ENCODE peak calls at places on chromosomes 7 and 10, in six cellular contexts. M is heart left ventricle; J is CD8-positive, alpha-beta T cell; L is heart right ventricle; I is body of pancreas; R is ovary. C is an unnamed sample. For H3K9me3 and H3K4me1, the result is how much of the 10 kb centered on the place peaks cover.

GRCh38 chr7:26658698-26659084 is 205.7 kb downstream of the SKAP2 start:
- DNase-seq in L (no peak), M (no peak), R (no peak), I (no peak), J (no peak), C (no peak)

GRCh38 chr10:71621263-71621751 is 98.3 kb downstream of the C10orf105 start:
- DNase-seq in L (no peak), J (no peak), I (no peak), M (no peak), R (peak), C (no peak)

GRCh38 chr10:28089467-28089866 is 90.6 kb upstream of the ODAD2 start:
- DNase-seq in L (no peak), R (no peak), J (no peak), M (no peak), I (no peak), C (no peak)

GRCh38 chr7:137667633-137668387 is 179.0 kb downstream of the DGKI start:
- DNase-seq in J (no peak), R (no peak), I (no peak), L (no peak), M (no peak), C (no peak)

GRCh38 chr7:66778201-66778600 is 37.7 kb downstream of the RABGEF1 start:
- DNase-seq in J (no peak), I (no peak), M (no peak), R (no peak), L (no peak), C (no peak)

GRCh38 chr7:459584-460373 is 59.9 kb downstream of the PDGFA start:
- DNase-seq in I (no peak), L (no peak), J (no peak), M (no peak), R (no peak), C (no peak)

GRCh38 chr7:22730921-22731654 is 4.1 kb downstream of the IL6 start:
- DNase-seq in J (no peak), L (no peak), I (no peak), M (no peak), R (no peak), C (no peak)

GRCh38 chr7:157471259-157472125 is 134.7 kb downstream of the DNAJB6 start:
- DNase-seq in I (no peak), L (no peak), J (peak), R (no peak), M (no peak), C (no peak)

GRCh38 chr7:74187915-74188675 is 13.9 kb downstream of the EIF4H start:
- DNase-seq in L (no peak), J (no peak), I (no peak), M (no peak), R (peak), C (no peak)

GRCh38 chr10:15745748-15746147 is 26.0 kb upstream of the ITGA8 start:
- DNase-seq in R (no peak), M (peak), L (no peak), J (no peak), I (no peak), C (no peak)

GRCh38 chr7:2213551-2214215 is 19.1 kb downstream of the MAD1L1 start:
- DNase-seq in M (peak), I (no peak), J (no peak), L (peak), R (no peak), C (peak)

GRCh38 chr10:28400176-28400575 is 97.3 kb upstream of the MPP7 start:
- DNase-seq in M (no peak), R (no peak), J (no peak), L (no peak), I (no peak), C (peak)

GRCh38 chr7:3042861-3043489 is 692 bp downstream of the CARD11 start:
- DNase-seq in M (no peak), L (no peak), I (no peak), J (peak), R (no peak), C (peak)

GRCh38 chr7:115135769-115136410 is 214.0 kb downstream of the MDFIC start:
- DNase-seq in R (no peak), I (no peak), L (no peak), M (no peak), J (no peak), C (no peak)

GRCh38 chr10:3563298-3563697 is 221.7 kb downstream of the KLF6 start:
- DNase-seq in M (no peak), R (no peak), I (no peak), J (no peak), L (no peak), C (no peak)

GRCh38 chr7:7416031-7416968 is 119.4 kb downstream of the COL28A1 start:
- DNase-seq in M (no peak), J (no peak), R (no peak), I (peak), L (no peak), C (peak)

GRCh38 chr10:46520941-46521340 is 35.5 kb downstream of the GPRIN2 start:
- DNase-seq in L (no peak), M (peak), I (no peak), J (no peak), R (peak), C (peak)

GRCh38 chr10:103833731-103834365 is 21.5 kb downstream of the SH3PXD2A start:
- DNase-seq in R (peak), L (peak), J (no peak), M (peak), I (peak), C (peak)

GRCh38 chr7:69772699-69773436 is 174.6 kb downstream of the AUTS2 start:
- DNase-seq in L (no peak), J (no peak), R (no peak), M (no peak), I (no peak), C (no peak)

GRCh38 chr10:103734731-103735130 is 120.6 kb downstream of the SH3PXD2A start:
- DNase-seq in L (no peak), R (no peak), M (no peak), I (no peak), J (no peak), C (no peak)

DNA sequence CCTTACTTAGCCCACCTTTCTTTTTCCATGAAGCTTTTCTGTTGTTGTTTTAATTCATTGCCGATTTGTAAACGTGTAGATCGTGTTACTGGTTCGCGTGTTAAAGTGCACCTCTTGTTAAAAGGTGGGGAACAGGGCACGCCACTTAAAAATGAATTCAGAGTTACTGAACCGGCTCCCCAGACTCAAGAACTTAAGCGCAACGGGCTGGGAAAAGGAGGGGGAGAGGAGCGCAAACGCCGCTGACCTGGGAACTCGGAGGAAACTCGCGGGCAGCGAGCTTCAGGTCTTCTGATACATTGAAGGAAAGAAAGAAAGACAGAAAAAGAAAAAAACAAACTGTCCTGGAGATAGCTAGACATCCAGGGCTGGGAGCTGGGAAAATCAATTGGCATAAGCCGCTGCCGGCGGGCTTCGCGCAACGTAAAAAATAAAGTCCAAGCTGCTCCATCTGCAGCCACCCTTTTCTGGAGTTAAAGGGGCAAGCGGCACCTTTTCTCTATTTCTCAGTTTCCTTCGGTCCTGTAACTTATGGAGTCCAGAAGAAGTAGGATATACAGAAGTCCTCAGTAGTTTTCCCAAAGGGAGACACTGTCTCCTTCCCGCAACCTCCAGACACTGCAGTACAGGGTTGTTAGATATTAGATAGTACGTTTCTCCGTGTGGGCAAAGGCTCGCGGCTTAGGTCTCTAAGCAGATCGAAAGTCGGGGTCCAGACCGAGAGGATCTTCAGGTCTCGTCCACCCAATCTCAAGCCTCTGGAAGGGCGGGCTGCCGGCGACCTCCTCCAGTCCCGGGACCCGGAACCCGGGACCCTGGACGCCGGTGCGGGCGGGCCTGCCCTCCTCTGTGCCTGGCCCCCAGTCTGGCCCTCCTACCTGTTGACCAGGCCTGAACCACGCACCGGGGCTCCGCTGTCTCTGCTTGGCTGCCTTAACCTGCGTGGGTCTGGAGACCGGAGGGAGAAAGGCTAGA is 1.8 kb upstream of the DLX6 start:
- DNase-seq in M (no peak), J (no peak), R (no peak), I (no peak), L (no peak), C (no peak)
- H3K9me3 ChIP-seq in M (under half), J (under half), R (under half), I (under half), L (under half), C (under half)

DNA sequence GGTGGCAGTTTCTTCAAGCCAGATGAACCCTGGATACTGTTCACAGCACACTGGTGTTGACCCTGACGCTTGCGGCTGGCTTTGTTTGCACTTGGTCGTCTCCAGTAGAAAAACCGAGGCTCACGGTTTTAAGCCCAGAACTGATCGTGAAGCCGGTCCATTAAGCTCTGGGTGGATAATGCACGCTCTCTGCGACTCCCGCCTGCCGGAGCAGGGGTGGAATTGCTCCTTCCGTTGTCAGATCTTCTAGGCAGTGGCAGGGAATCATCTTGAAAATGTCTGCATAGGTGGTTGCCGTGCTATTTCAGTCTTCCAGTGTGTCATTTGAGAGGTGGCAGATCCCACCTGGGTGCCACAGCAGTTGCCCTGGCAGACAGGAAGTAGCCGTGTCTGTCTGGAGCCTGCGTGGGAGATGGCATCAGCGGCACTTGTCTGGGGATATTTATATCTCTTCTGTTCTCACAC is 35.9 kb upstream of the AP5Z1 start:
- DNase-seq in M (peak), R (peak), I (peak), L (peak), J (no peak), C (no peak)
- TF ChIP-seq CTCF in M (peak), R (peak), I (no peak), L (peak), J (no peak), C (no peak)

DNA sequence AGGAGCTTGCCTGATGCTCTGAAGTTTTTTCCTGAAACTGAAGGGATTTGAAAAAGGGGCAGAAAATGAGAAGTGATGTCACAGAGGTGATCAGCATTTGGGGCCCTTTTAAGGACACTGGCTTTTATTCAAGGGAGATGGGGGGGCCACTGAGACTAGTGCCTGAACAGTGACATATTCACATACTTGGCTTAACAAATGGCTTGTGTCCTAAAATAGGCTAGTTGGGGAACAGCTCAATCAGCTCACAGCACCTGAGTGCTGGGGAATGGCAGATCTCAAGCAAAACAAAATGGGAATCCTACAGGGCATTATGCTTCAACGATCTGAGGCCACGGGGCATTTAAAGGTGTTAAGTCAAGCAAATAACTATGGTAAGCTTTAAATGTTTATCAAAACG is 90.1 kb downstream of the UBE2H start:
- DNase-seq in M (no peak), J (no peak), R (no peak), L (no peak), I (no peak), C (no peak)
- H3K4me1 ChIP-seq in M (half or more), J (under half), R (under half), L (half or more), I (half or more), C (under half)

GRCh38 chr7:42960762-42961161 is 28.6 kb downstream of the MRPL32 start:
- DNase-seq in M (no peak), R (no peak), J (no peak), I (no peak), L (no peak), C (no peak)
- H3K9me3 ChIP-seq in M (under half), R (under half), J (under half), I (under half), L (under half), C (under half)

C was measured in mucosa of descending colon.